ENCODE peak calls at places on chromosomes 4 and X, in ten cellular contexts. C is iris pigment epithelial cell; G is glomerular endothelial cell; H is substantia nigra; O is cardiac fibroblast; B is NCI-H1092; M is RPMI8226; F is activated gamma-delta T cell treated with Interleukin-2 at 50 U/mL for 16 hours; I is stimulated activated CD8-positive, alpha-beta memory T cell treated with anti-CD3 and anti-CD28 coated beads, Interleukin-4, amount 100 ng/mL, for 24 hours; Z is lower lobe of right lung. N is an unnamed sample.

GRCh38 chrX:24125028-24125612 is 24.4 kb upstream of the ZFX start:
- DNase-seq in Z (no peak), O (no peak), M (no peak), B (no peak), F (no peak), I (no peak), H (no peak), G (no peak), C (no peak), N (no peak)

GRCh38 chr4:57211131-57211530 is 100.9 kb upstream of the IGFBP7 start:
- DNase-seq in B (no peak), O (no peak), I (no peak), H (no peak), F (no peak), C (no peak), G (no peak), Z (no peak), M (peak; percentile 2), N (no peak)

GRCh38 chr4:64781737-64782326 is 372.6 kb upstream of the TECRL start:
- DNase-seq in H (no peak), B (peak; percentile 6), F (no peak), O (peak; percentile 67), Z (no peak), G (no peak), I (no peak), M (peak; percentile 21), C (peak; percentile 34), N (no peak)

GRCh38 chr4:88792268-88792781 is 94.7 kb upstream of the NAP1L5 start:
- DNase-seq in B (no peak), H (no peak), M (no peak), Z (no peak), C (peak; percentile 95), O (peak; percentile 96), G (no peak), I (no peak), F (no peak), N (no peak)

GRCh38 chr4:61246003-61246402 is 45.9 kb downstream of the ADGRL3 start:
- DNase-seq in F (no peak), B (no peak), G (no peak), I (no peak), H (no peak), C (no peak), O (peak; percentile 8), Z (no peak), M (no peak), N (no peak)

GRCh38 chrX:13283968-13284914 is 35.6 kb downstream of the ATXN3L start:
- DNase-seq in I (no peak), O (peak; percentile 67), G (peak; percentile 37), B (no peak), C (peak; percentile 67), F (no peak), Z (no peak), H (no peak), M (no peak), N (peak; percentile 14)

GRCh38 chr4:140363558-140363957 is 9.9 kb upstream of the SCOC start:
- DNase-seq in B (no peak), I (no peak), H (no peak), F (no peak), O (no peak), C (no peak), G (no peak), M (no peak), Z (no peak), N (no peak)

GRCh38 chr4:108611360-108611759 is 9.0 kb upstream of the RPL34 start:
- DNase-seq in F (no peak), M (no peak), O (peak; percentile 60), C (peak; percentile 18), Z (no peak), G (no peak), H (no peak), I (no peak), B (no peak), N (no peak)

GRCh38 chrX:135345328-135345645 is 36.0 kb downstream of the ETDC start:
- DNase-seq in Z (no peak), B (peak; percentile 49), I (no peak), O (peak; percentile 68), C (peak; percentile 30), G (no peak), H (no peak), M (peak; percentile 3), F (no peak), N (no peak)

GRCh38 chr4:99966692-99967091 is 16.6 kb upstream of the H2AZ1 start:
- DNase-seq in I (no peak), Z (no peak), B (no peak), H (no peak), O (peak; percentile 58), G (no peak), C (peak; percentile 86), M (no peak), F (no peak), N (no peak)

GRCh38 chrX:51742586-51742985 is 656 bp upstream of the GSPT2 start:
- DNase-seq in O (no peak), Z (no peak), C (no peak), H (no peak), B (no peak), M (no peak), F (no peak), G (no peak), I (no peak), N (peak; percentile 16)

GRCh38 chr4:140152760-140153418 is 1.1 kb downstream of the MAML3 start:
- DNase-seq in I (peak; percentile 11), M (peak; percentile 37), C (peak; percentile 69), H (peak; percentile 36), B (peak; percentile 21), G (no peak), O (peak; percentile 52), F (peak; percentile 22), Z (peak; percentile 76), N (peak; percentile 55)

GRCh38 chrX:108312938-108313337 is 125.3 kb downstream of the COL4A6 start:
- DNase-seq in G (no peak), H (no peak), F (no peak), Z (peak; percentile 29), I (no peak), M (no peak), O (peak; percentile 57), B (peak; percentile 75), C (peak; percentile 72), N (peak; percentile 11)

GRCh38 chr4:130563185-130563890 is 1467.4 kb downstream of the C4orf33 start:
- DNase-seq in H (peak; percentile 15), B (peak; percentile 34), C (peak; percentile 51), F (no peak), Z (no peak), G (peak; percentile 67), M (peak; percentile 20), O (peak; percentile 67), I (no peak), N (peak; percentile 69)

GRCh38 chrX:701673-702072 is 71.1 kb downstream of the SHOX start:
- DNase-seq in C (no peak), F (no peak), B (no peak), Z (no peak), G (no peak), O (no peak), H (no peak), M (no peak), I (no peak), N (no peak)

N was measured in WTC11.